ENCODE peak calls at places on chromosomes 1 and 21, in seven cellular contexts. One of them, this sample, is unnamed.

GRCh38 chr1:231606712-231607111 is 19.9 kb upstream of the DISC1 start:
- DNase-seq in activated CD8-positive, alpha-beta memory T cell treated with anti-CD3 and anti-CD28 coated beads for 1 hour: no peak
- DNase-seq in left lung: no peak
- DNase-seq in ELR: peak; percentile 45
- DNase-seq in activated CD4-positive, alpha-beta T cell treated with anti-CD3 and anti-CD28 coated beads, Interleukin-2, amount 10 ng/mL, durations not matched to agents 7 days and 5 days: no peak
- DNase-seq in NCI-H1092: no peak
- DNase-seq in aorta: no peak
- DNase-seq in this sample: no peak

GRCh38 chr1:15155760-15156743 is 2.5 kb downstream of the TMEM51 start:
- DNase-seq in activated CD8-positive, alpha-beta memory T cell treated with anti-CD3 and anti-CD28 coated beads for 1 hour: no peak
- DNase-seq in left lung: no peak
- DNase-seq in ELR: no peak
- DNase-seq in activated CD4-positive, alpha-beta T cell treated with anti-CD3 and anti-CD28 coated beads, Interleukin-2, amount 10 ng/mL, durations not matched to agents 7 days and 5 days: peak; percentile 21
- DNase-seq in NCI-H1092: no peak
- DNase-seq in aorta: no peak
- DNase-seq in this sample: peak; percentile 32

GRCh38 chr1:206479164-206480125 is 9.2 kb downstream of the IKBKE start:
- DNase-seq in activated CD8-positive, alpha-beta memory T cell treated with anti-CD3 and anti-CD28 coated beads for 1 hour: peak; percentile 51
- DNase-seq in left lung: peak; percentile 45
- DNase-seq in ELR: peak; percentile 86
- DNase-seq in activated CD4-positive, alpha-beta T cell treated with anti-CD3 and anti-CD28 coated beads, Interleukin-2, amount 10 ng/mL, durations not matched to agents 7 days and 5 days: peak; percentile 72
- DNase-seq in NCI-H1092: peak; percentile 69
- DNase-seq in aorta: peak; percentile 88
- DNase-seq in this sample: peak; percentile 51

GRCh38 chr1:55286851-55287602 is 71.9 kb upstream of the USP24 start:
- DNase-seq in activated CD8-positive, alpha-beta memory T cell treated with anti-CD3 and anti-CD28 coated beads for 1 hour: no peak
- DNase-seq in left lung: no peak
- DNase-seq in ELR: peak; percentile 60
- DNase-seq in activated CD4-positive, alpha-beta T cell treated with anti-CD3 and anti-CD28 coated beads, Interleukin-2, amount 10 ng/mL, durations not matched to agents 7 days and 5 days: no peak
- DNase-seq in NCI-H1092: no peak
- DNase-seq in aorta: no peak
- DNase-seq in this sample: no peak

GRCh38 chr1:219206350-219206749 is 32.7 kb downstream of the LYPLAL1 start:
- DNase-seq in activated CD8-positive, alpha-beta memory T cell treated with anti-CD3 and anti-CD28 coated beads for 1 hour: no peak
- DNase-seq in left lung: no peak
- DNase-seq in ELR: no peak
- DNase-seq in activated CD4-positive, alpha-beta T cell treated with anti-CD3 and anti-CD28 coated beads, Interleukin-2, amount 10 ng/mL, durations not matched to agents 7 days and 5 days: no peak
- DNase-seq in NCI-H1092: no peak
- DNase-seq in aorta: no peak
- DNase-seq in this sample: no peak

GRCh38 chr1:165114022-165114888 is 242.3 kb downstream of the LMX1A start:
- DNase-seq in activated CD8-positive, alpha-beta memory T cell treated with anti-CD3 and anti-CD28 coated beads for 1 hour: no peak
- DNase-seq in left lung: no peak
- DNase-seq in ELR: peak; percentile 67
- DNase-seq in activated CD4-positive, alpha-beta T cell treated with anti-CD3 and anti-CD28 coated beads, Interleukin-2, amount 10 ng/mL, durations not matched to agents 7 days and 5 days: peak; percentile 12
- DNase-seq in NCI-H1092: peak; percentile 67
- DNase-seq in aorta: no peak
- DNase-seq in this sample: peak; percentile 42

GRCh38 chr21:46675595-46676280 is 40.3 kb downstream of the PRMT2 start:
- DNase-seq in activated CD8-positive, alpha-beta memory T cell treated with anti-CD3 and anti-CD28 coated beads for 1 hour: no peak
- DNase-seq in left lung: no peak
- DNase-seq in ELR: no peak
- DNase-seq in activated CD4-positive, alpha-beta T cell treated with anti-CD3 and anti-CD28 coated beads, Interleukin-2, amount 10 ng/mL, durations not matched to agents 7 days and 5 days: no peak
- DNase-seq in NCI-H1092: no peak
- DNase-seq in aorta: no peak
- DNase-seq in this sample: peak; percentile 16

GRCh38 chr1:168833352-168833751 is 104.3 kb upstream of the DPT start:
- DNase-seq in activated CD8-positive, alpha-beta memory T cell treated with anti-CD3 and anti-CD28 coated beads for 1 hour: no peak
- DNase-seq in left lung: no peak
- DNase-seq in ELR: no peak
- DNase-seq in activated CD4-positive, alpha-beta T cell treated with anti-CD3 and anti-CD28 coated beads, Interleukin-2, amount 10 ng/mL, durations not matched to agents 7 days and 5 days: no peak
- DNase-seq in NCI-H1092: no peak
- DNase-seq in aorta: no peak
- DNase-seq in this sample: no peak

GRCh38 chr1:45395051-45395450 is 54.8 kb upstream of the MUTYH start:
- DNase-seq in activated CD8-positive, alpha-beta memory T cell treated with anti-CD3 and anti-CD28 coated beads for 1 hour: no peak
- DNase-seq in left lung: no peak
- DNase-seq in ELR: no peak
- DNase-seq in activated CD4-positive, alpha-beta T cell treated with anti-CD3 and anti-CD28 coated beads, Interleukin-2, amount 10 ng/mL, durations not matched to agents 7 days and 5 days: no peak
- DNase-seq in NCI-H1092: no peak
- DNase-seq in aorta: no peak
- DNase-seq in this sample: no peak

GRCh38 chr1:195130598-195130997 is 1477.6 kb downstream of the KCNT2 start:
- DNase-seq in activated CD8-positive, alpha-beta memory T cell treated with anti-CD3 and anti-CD28 coated beads for 1 hour: no peak
- DNase-seq in left lung: no peak
- DNase-seq in ELR: no peak
- DNase-seq in activated CD4-positive, alpha-beta T cell treated with anti-CD3 and anti-CD28 coated beads, Interleukin-2, amount 10 ng/mL, durations not matched to agents 7 days and 5 days: no peak
- DNase-seq in NCI-H1092: no peak
- DNase-seq in aorta: no peak
- DNase-seq in this sample: no peak

GRCh38 chr1:54489627-54490240 is 58.3 kb upstream of the ACOT11 start:
- DNase-seq in activated CD8-positive, alpha-beta memory T cell treated with anti-CD3 and anti-CD28 coated beads for 1 hour: no peak
- DNase-seq in left lung: no peak
- DNase-seq in ELR: no peak
- DNase-seq in activated CD4-positive, alpha-beta T cell treated with anti-CD3 and anti-CD28 coated beads, Interleukin-2, amount 10 ng/mL, durations not matched to agents 7 days and 5 days: no peak
- DNase-seq in NCI-H1092: no peak
- DNase-seq in aorta: no peak
- DNase-seq in this sample: no peak

GRCh38 chr1:205921559-205921887 is 21.7 kb downstream of the SLC26A9 start:
- DNase-seq in activated CD8-positive, alpha-beta memory T cell treated with anti-CD3 and anti-CD28 coated beads for 1 hour: no peak
- DNase-seq in left lung: no peak
- DNase-seq in ELR: no peak
- DNase-seq in activated CD4-positive, alpha-beta T cell treated with anti-CD3 and anti-CD28 coated beads, Interleukin-2, amount 10 ng/mL, durations not matched to agents 7 days and 5 days: no peak
- DNase-seq in NCI-H1092: no peak
- DNase-seq in aorta: no peak
- DNase-seq in this sample: no peak

GRCh38 chr1:183002267-183002666 is 21.0 kb upstream of the LAMC1 start:
- DNase-seq in activated CD8-positive, alpha-beta memory T cell treated with anti-CD3 and anti-CD28 coated beads for 1 hour: no peak
- DNase-seq in left lung: no peak
- DNase-seq in ELR: no peak
- DNase-seq in activated CD4-positive, alpha-beta T cell treated with anti-CD3 and anti-CD28 coated beads, Interleukin-2, amount 10 ng/mL, durations not matched to agents 7 days and 5 days: no peak
- DNase-seq in NCI-H1092: no peak
- DNase-seq in aorta: no peak
- DNase-seq in this sample: no peak

GRCh38 chr1:161962094-161962887 is 61.4 kb downstream of the OLFML2B start:
- DNase-seq in activated CD8-positive, alpha-beta memory T cell treated with anti-CD3 and anti-CD28 coated beads for 1 hour: no peak
- DNase-seq in left lung: no peak
- DNase-seq in ELR: peak; percentile 94
- DNase-seq in activated CD4-positive, alpha-beta T cell treated with anti-CD3 and anti-CD28 coated beads, Interleukin-2, amount 10 ng/mL, durations not matched to agents 7 days and 5 days: peak; percentile 40
- DNase-seq in NCI-H1092: no peak
- DNase-seq in aorta: no peak
- DNase-seq in this sample: peak; percentile 83

GRCh38 chr1:58899581-58900271 is 115.9 kb upstream of the JUN start:
- DNase-seq in activated CD8-positive, alpha-beta memory T cell treated with anti-CD3 and anti-CD28 coated beads for 1 hour: no peak
- DNase-seq in left lung: no peak
- DNase-seq in ELR: no peak
- DNase-seq in activated CD4-positive, alpha-beta T cell treated with anti-CD3 and anti-CD28 coated beads, Interleukin-2, amount 10 ng/mL, durations not matched to agents 7 days and 5 days: no peak
- DNase-seq in NCI-H1092: no peak
- DNase-seq in aorta: no peak
- DNase-seq in this sample: no peak

GRCh38 chr1:150567717-150568561 is 11.5 kb downstream of the MCL1 start:
- DNase-seq in activated CD8-positive, alpha-beta memory T cell treated with anti-CD3 and anti-CD28 coated beads for 1 hour: no peak
- DNase-seq in left lung: no peak
- DNase-seq in ELR: peak; percentile 97
- DNase-seq in activated CD4-positive, alpha-beta T cell treated with anti-CD3 and anti-CD28 coated beads, Interleukin-2, amount 10 ng/mL, durations not matched to agents 7 days and 5 days: peak; percentile 72
- DNase-seq in NCI-H1092: peak; percentile 54
- DNase-seq in aorta: peak; percentile 93
- DNase-seq in this sample: peak; percentile 97

GRCh38 chr1:203072911-203073310 is 12.9 kb downstream of the MYOG start:
- DNase-seq in activated CD8-positive, alpha-beta memory T cell treated with anti-CD3 and anti-CD28 coated beads for 1 hour: no peak
- DNase-seq in left lung: no peak
- DNase-seq in ELR: no peak
- DNase-seq in activated CD4-positive, alpha-beta T cell treated with anti-CD3 and anti-CD28 coated beads, Interleukin-2, amount 10 ng/mL, durations not matched to agents 7 days and 5 days: no peak
- DNase-seq in NCI-H1092: no peak
- DNase-seq in aorta: no peak
- DNase-seq in this sample: no peak

GRCh38 chr1:73813726-73814125 is 384.2 kb downstream of the LRRIQ3 start:
- DNase-seq in activated CD8-positive, alpha-beta memory T cell treated with anti-CD3 and anti-CD28 coated beads for 1 hour: no peak
- DNase-seq in left lung: no peak
- DNase-seq in ELR: no peak
- DNase-seq in activated CD4-positive, alpha-beta T cell treated with anti-CD3 and anti-CD28 coated beads, Interleukin-2, amount 10 ng/mL, durations not matched to agents 7 days and 5 days: no peak
- DNase-seq in NCI-H1092: no peak
- DNase-seq in aorta: no peak
- DNase-seq in this sample: no peak

GRCh38 chr1:19512545-19512944 is 27.2 kb upstream of the CAPZB start:
- DNase-seq in activated CD8-positive, alpha-beta memory T cell treated with anti-CD3 and anti-CD28 coated beads for 1 hour: no peak
- DNase-seq in left lung: no peak
- DNase-seq in ELR: peak; percentile 37
- DNase-seq in activated CD4-positive, alpha-beta T cell treated with anti-CD3 and anti-CD28 coated beads, Interleukin-2, amount 10 ng/mL, durations not matched to agents 7 days and 5 days: no peak
- DNase-seq in NCI-H1092: no peak
- DNase-seq in aorta: no peak
- DNase-seq in this sample: no peak

GRCh38 chr1:74933500-74933899 is 200.5 kb downstream of the TYW3 start:
- DNase-seq in activated CD8-positive, alpha-beta memory T cell treated with anti-CD3 and anti-CD28 coated beads for 1 hour: no peak
- DNase-seq in left lung: no peak
- DNase-seq in ELR: no peak
- DNase-seq in activated CD4-positive, alpha-beta T cell treated with anti-CD3 and anti-CD28 coated beads, Interleukin-2, amount 10 ng/mL, durations not matched to agents 7 days and 5 days: no peak
- DNase-seq in NCI-H1092: no peak
- DNase-seq in aorta: no peak
- DNase-seq in this sample: no peak

GRCh38 chr1:68229927-68230812 is 2.2 kb downstream of the WLS start:
- DNase-seq in activated CD8-positive, alpha-beta memory T cell treated with anti-CD3 and anti-CD28 coated beads for 1 hour: no peak
- DNase-seq in left lung: no peak
- DNase-seq in ELR: peak; percentile 32
- DNase-seq in activated CD4-positive, alpha-beta T cell treated with anti-CD3 and anti-CD28 coated beads, Interleukin-2, amount 10 ng/mL, durations not matched to agents 7 days and 5 days: no peak
- DNase-seq in NCI-H1092: no peak
- DNase-seq in aorta: no peak
- DNase-seq in this sample: peak; percentile 32

GRCh38 chr1:218886472-218886871 is 287.2 kb upstream of the LYPLAL1 start:
- DNase-seq in activated CD8-positive, alpha-beta memory T cell treated with anti-CD3 and anti-CD28 coated beads for 1 hour: no peak
- DNase-seq in left lung: no peak
- DNase-seq in ELR: peak; percentile 20
- DNase-seq in activated CD4-positive, alpha-beta T cell treated with anti-CD3 and anti-CD28 coated beads, Interleukin-2, amount 10 ng/mL, durations not matched to agents 7 days and 5 days: no peak
- DNase-seq in NCI-H1092: no peak
- DNase-seq in aorta: peak; percentile 85
- DNase-seq in this sample: no peak

GRCh38 chr1:205351984-205352713 is 4.6 kb downstream of the KLHDC8A start:
- DNase-seq in activated CD8-positive, alpha-beta memory T cell treated with anti-CD3 and anti-CD28 coated beads for 1 hour: no peak
- DNase-seq in left lung: no peak
- DNase-seq in ELR: peak; percentile 43
- DNase-seq in activated CD4-positive, alpha-beta T cell treated with anti-CD3 and anti-CD28 coated beads, Interleukin-2, amount 10 ng/mL, durations not matched to agents 7 days and 5 days: no peak
- DNase-seq in NCI-H1092: peak; percentile 95
- DNase-seq in aorta: peak; percentile 64
- DNase-seq in this sample: no peak

GRCh38 chr1:96559707-96560588 is 161.6 kb upstream of the PTBP2 start:
- DNase-seq in activated CD8-positive, alpha-beta memory T cell treated with anti-CD3 and anti-CD28 coated beads for 1 hour: no peak
- DNase-seq in left lung: no peak
- DNase-seq in ELR: peak; percentile 98
- DNase-seq in activated CD4-positive, alpha-beta T cell treated with anti-CD3 and anti-CD28 coated beads, Interleukin-2, amount 10 ng/mL, durations not matched to agents 7 days and 5 days: no peak
- DNase-seq in NCI-H1092: no peak
- DNase-seq in aorta: no peak
- DNase-seq in this sample: peak; percentile 99

GRCh38 chr1:113931456-113931855 is 2.3 kb downstream of the HIPK1 start:
- DNase-seq in activated CD8-positive, alpha-beta memory T cell treated with anti-CD3 and anti-CD28 coated beads for 1 hour: no peak
- DNase-seq in left lung: no peak
- DNase-seq in ELR: peak; percentile 55
- DNase-seq in activated CD4-positive, alpha-beta T cell treated with anti-CD3 and anti-CD28 coated beads, Interleukin-2, amount 10 ng/mL, durations not matched to agents 7 days and 5 days: peak; percentile 24
- DNase-seq in NCI-H1092: no peak
- DNase-seq in aorta: no peak
- DNase-seq in this sample: peak; percentile 52

GRCh38 chr1:178724386-178724733 is 684 bp upstream of the RALGPS2 start:
- DNase-seq in activated CD8-positive, alpha-beta memory T cell treated with anti-CD3 and anti-CD28 coated beads for 1 hour: no peak
- DNase-seq in left lung: no peak
- DNase-seq in ELR: no peak
- DNase-seq in activated CD4-positive, alpha-beta T cell treated with anti-CD3 and anti-CD28 coated beads, Interleukin-2, amount 10 ng/mL, durations not matched to agents 7 days and 5 days: no peak
- DNase-seq in NCI-H1092: no peak
- DNase-seq in aorta: no peak
- DNase-seq in this sample: no peak

This sample was measured in HCEC 1CT.